ENCODE peak calls at places on chromosomes 11 and 22, in four cellular contexts. N, X, D and K are unnamed samples.

GRCh38 chr22:41036924-41037323 is 55.5 kb upstream of the EP300 start:
- DNase-seq in N (no peak), X (no peak), D (no peak), K (no peak)

GRCh38 chr22:36587289-36588154 is 58.6 kb upstream of the EIF3D start:
- DNase-seq in N (no peak), X (no peak), D (no peak), K (no peak)

GRCh38 chr11:19344661-19345518 is 104.1 kb upstream of the E2F8 start:
- DNase-seq in N (no peak), X (no peak), D (no peak), K (peak)

GRCh38 chr22:30420401-30421178 is 5.0 kb upstream of the MTFP1 start:
- DNase-seq in N (no peak), X (no peak), D (no peak), K (no peak)

GRCh38 chr11:13260196-13260962 is 17.2 kb upstream of the BMAL1 start:
- DNase-seq in N (no peak), X (no peak), D (no peak), K (no peak)

GRCh38 chr11:93133710-93134109 is 64.1 kb downstream of the SLC36A4 start:
- DNase-seq in N (no peak), X (no peak), D (no peak), K (no peak)

GRCh38 chr11:65304613-65305012 is 10.1 kb upstream of the CDC42EP2 start:
- DNase-seq in N (no peak), X (no peak), D (no peak), K (no peak)

GRCh38 chr11:26931248-26931631 is 62.7 kb upstream of the FIBIN start:
- DNase-seq in N (no peak), X (no peak), D (no peak), K (no peak)

GRCh38 chr11:73095613-73096012 is 46.5 kb downstream of the FCHSD2 start:
- DNase-seq in N (no peak), X (no peak), D (no peak), K (no peak)

GRCh38 chr11:20483931-20484330 is 96.4 kb downstream of the PRMT3 start:
- DNase-seq in N (no peak), X (no peak), D (no peak), K (no peak)

GRCh38 chr11:133945087-133945974 is 11.4 kb downstream of the IGSF9B start:
- DNase-seq in N (no peak), X (no peak), D (no peak), K (no peak)

GRCh38 chr11:27705873-27706820 is 5.9 kb upstream of the BDNF start:
- DNase-seq in N (peak), X (no peak), D (no peak), K (no peak)

GRCh38 chr11:75532200-75532972 is 6.6 kb upstream of the GDPD5 start:
- DNase-seq in N (peak), X (peak), D (no peak), K (peak)

GRCh38 chr22:37427128-37427710 is at the start of gene ELFN2:
- DNase-seq in N (no peak), X (no peak), D (no peak), K (no peak)

GRCh38 chr22:18031670-18032454 is 7.5 kb upstream of the MICAL3 start:
- DNase-seq in N (no peak), X (no peak), D (no peak), K (no peak)

GRCh38 chr22:24706050-24706449 is 68.5 kb downstream of the PIWIL3 start:
- DNase-seq in N (peak), X (no peak), D (no peak), K (no peak)

GRCh38 chr11:35183526-35183925 is 44.6 kb downstream of the CD44 start:
- DNase-seq in N (no peak), X (no peak), D (no peak), K (no peak)

GRCh38 chr11:7603031-7603781 is 70.1 kb downstream of the CYB5R2 start:
- DNase-seq in N (no peak), X (no peak), D (no peak), K (no peak)

GRCh38 chr11:31089117-31089516 is 280.4 kb downstream of the DCDC1 start:
- DNase-seq in N (no peak), X (no peak), D (no peak), K (no peak)

GRCh38 chr11:19370100-19370861 is 129.5 kb upstream of the E2F8 start:
- DNase-seq in N (no peak), X (no peak), D (no peak), K (no peak)

GRCh38 chr22:36144886-36145541 is 15.5 kb downstream of the APOL3 start:
- DNase-seq in N (peak), X (no peak), D (peak), K (peak)

GRCh38 chr11:313787-314547 is at the start of gene IFITM1:
- DNase-seq in N (no peak), X (peak), D (no peak), K (peak)

GRCh38 chr11:96964661-96965060 is 574.8 kb downstream of the JRKL start:
- DNase-seq in N (peak), X (no peak), D (no peak), K (no peak)

GRCh38 chr11:64330888-64331287 is 9.1 kb upstream of the CCDC88B start:
- DNase-seq in N (no peak), X (no peak), D (no peak), K (no peak)

GRCh38 chr11:33157103-33158027 is 3.9 kb downstream of the CSTF3 start:
- DNase-seq in N (no peak), X (no peak), D (no peak), K (no peak)

GRCh38 chr22:33210129-33210784 is 152.1 kb upstream of the SYN3 start:
- DNase-seq in N (peak), X (no peak), D (no peak), K (peak)

GRCh38 chr11:72238040-72238450 is 5.9 kb downstream of the PHOX2A start:
- DNase-seq in N (peak), X (no peak), D (peak), K (peak)

GRCh38 chr11:66887531-66887930 is 30.7 kb downstream of the LRFN4 start:
- DNase-seq in N (no peak), X (no peak), D (no peak), K (no peak)

GRCh38 chr11:56932572-56933235 is 56.0 kb upstream of the OR5AK2 start:
- DNase-seq in N (peak), X (no peak), D (no peak), K (no peak)

GRCh38 chr11:20453657-20454316 is 66.3 kb downstream of the PRMT3 start:
- DNase-seq in N (no peak), X (no peak), D (no peak), K (no peak)

GRCh38 chr22:43268261-43268660 is 74.9 kb downstream of the SCUBE1 start:
- DNase-seq in N (no peak), X (no peak), D (no peak), K (no peak)

GRCh38 chr11:3103076-3103475 is 45.9 kb upstream of the CARS1 start:
- DNase-seq in N (no peak), X (no peak), D (no peak), K (no peak)

GRCh38 chr11:102846292-102846691 is 2.9 kb upstream of the MMP3 start:
- DNase-seq in N (no peak), X (no peak), D (no peak), K (no peak)

GRCh38 chr11:116882386-116882785 is 45.0 kb upstream of the APOA1 start:
- DNase-seq in N (no peak), X (no peak), D (no peak), K (no peak)

GRCh38 chr11:74019104-74019738 is 10.3 kb upstream of the UCP3 start:
- DNase-seq in N (peak), X (no peak), D (no peak), K (no peak)

GRCh38 chr11:73528877-73529530 is 68.9 kb downstream of the FAM168A start:
- DNase-seq in N (no peak), X (no peak), D (no peak), K (peak)

GRCh38 chr11:43879789-43880639 is 617 bp upstream of the ALKBH3 start:
- DNase-seq in N (no peak), X (no peak), D (no peak), K (no peak)
- TF ChIP-seq ZNF274 in N (no peak), X (no peak), D (no peak), K (no peak)

GRCh38 chr11:130272336-130272735 is 42.4 kb downstream of the ZBTB44 start:
- DNase-seq in N (no peak), X (no peak), D (no peak), K (no peak)
- TF ChIP-seq SUZ12 in N (no peak), X (no peak), D (no peak), K (no peak)

DNA sequence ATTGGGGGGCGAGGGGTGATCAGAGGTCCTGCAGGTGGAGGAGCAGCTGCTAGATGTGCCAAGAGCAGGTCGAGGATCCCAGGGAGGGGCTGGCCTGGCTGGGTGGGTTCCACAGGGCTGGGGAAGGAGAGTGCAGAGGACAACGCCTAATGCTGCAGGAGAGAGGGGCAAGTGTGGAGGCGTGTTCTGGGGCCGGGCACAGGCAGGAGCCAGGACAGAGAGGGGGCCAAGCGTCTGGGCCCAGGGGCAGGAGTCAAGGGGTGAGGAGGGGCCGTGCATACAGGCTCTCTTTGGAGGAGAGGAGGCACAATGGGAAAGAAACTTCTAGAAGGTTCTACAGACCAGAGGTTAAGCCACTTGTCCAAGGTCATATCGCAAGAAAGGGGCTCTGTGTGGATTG is 26.7 kb upstream of the FGF19 start:
- DNase-seq in N (no peak), X (no peak), D (no peak), K (no peak)
- TF ChIP-seq YY1 in N (no peak), X (no peak), D (no peak), K (no peak)

DNA sequence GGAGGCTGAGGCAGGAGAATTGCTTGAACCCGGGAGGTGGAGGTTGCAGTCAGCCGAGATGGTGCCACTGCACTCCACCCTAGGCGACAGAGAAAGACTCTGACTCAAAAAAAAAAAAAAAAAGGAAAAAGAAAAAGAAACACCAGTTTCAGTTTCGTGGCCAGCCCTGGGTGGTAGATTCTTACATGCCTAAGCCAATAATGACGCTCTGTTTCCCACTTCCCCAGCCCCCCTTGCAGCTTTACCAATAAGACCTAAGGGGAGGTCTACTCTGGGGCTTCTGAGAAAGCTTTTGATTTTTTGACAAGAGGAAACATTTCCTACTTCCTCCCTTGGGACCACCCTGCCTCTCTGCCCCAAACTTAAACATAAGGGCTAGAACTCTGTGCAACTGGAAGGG is 30.0 kb upstream of the PTPRJ start:
- DNase-seq in N (no peak), X (peak), D (no peak), K (no peak)
- TF ChIP-seq ZNF274 in N (no peak), X (no peak), D (no peak), K (no peak)

GRCh38 chr11:86670179-86670578 is 2.2 kb downstream of the ME3 start:
- DNase-seq in N (no peak), X (no peak), D (no peak), K (no peak)
- TF ChIP-seq SUZ12 in N (no peak), X (no peak), D (no peak), K (no peak)

GRCh38 chr22:50283821-50284220 is 13.6 kb upstream of the MAPK11 start:
- DNase-seq in N (no peak), X (no peak), D (no peak), K (no peak)

GRCh38 chr22:50281384-50281760 is 11.2 kb upstream of the MAPK11 start:
- DNase-seq in N (no peak), X (no peak), D (no peak), K (no peak)

GRCh38 chr22:50280708-50281383 is 10.7 kb upstream of the MAPK11 start:
- DNase-seq in N (no peak), X (no peak), D (no peak), K (no peak)

GRCh38 chr22:50281957-50282356 is 11.8 kb upstream of the MAPK11 start:
- DNase-seq in N (no peak), X (no peak), D (no peak), K (no peak)

GRCh38 chr22:50282361-50283144 is 12.4 kb upstream of the MAPK11 start:
- DNase-seq in N (no peak), X (no peak), D (no peak), K (no peak)
- TF ChIP-seq YY1 in N (no peak), X (no peak), D (no peak), K (no peak)

DNA sequence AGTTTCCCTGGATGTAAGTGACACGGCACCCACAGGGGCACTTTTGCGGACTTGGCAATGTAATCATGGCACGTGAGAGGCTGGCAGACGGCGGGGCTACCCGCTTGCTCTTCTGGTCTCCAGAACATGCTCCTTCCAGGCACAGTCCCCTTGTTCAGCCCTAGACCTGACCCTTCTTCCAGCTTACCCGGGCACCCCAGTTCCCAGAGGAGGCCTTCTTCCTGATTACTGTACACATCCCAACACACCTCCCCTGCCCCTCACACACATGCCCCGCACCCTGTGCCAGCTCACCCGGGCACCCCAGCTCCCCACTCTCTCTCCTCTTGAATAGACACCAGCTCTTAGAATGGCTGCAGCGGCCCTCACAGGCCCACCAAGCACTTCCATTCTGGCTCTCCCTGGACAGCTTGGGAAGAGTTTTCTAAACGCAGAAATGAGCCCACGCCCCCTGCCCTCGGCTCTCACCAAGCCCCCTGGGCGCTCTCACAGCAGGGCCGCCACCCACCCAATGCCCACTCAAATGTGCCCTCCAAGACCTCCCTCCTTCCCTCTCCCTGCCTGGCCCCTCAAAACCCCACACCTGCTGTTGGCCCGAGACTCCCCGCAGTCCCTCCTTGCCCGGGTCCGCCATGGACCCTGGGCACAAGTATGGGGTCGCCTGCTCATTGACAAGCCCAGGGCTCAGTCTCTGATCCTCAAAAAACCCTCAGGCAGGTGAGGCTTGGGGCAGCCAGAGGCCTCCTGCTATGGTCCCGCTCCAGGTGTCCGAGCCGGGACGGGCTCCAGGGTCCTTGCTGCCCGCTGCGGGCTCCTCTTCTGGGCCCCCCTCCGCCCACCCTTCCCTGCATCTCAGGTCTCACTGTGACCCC is 88.5 kb downstream of the WNT7B start:
- DNase-seq in N (no peak), X (no peak), D (no peak), K (no peak)
- TF ChIP-seq ZNF274 in N (no peak), X (no peak), D (no peak), K (no peak)